ENCODE peak calls at places on chromosomes 5 and 9, in eight cellular contexts. U is activated CD4-positive, alpha-beta T cell treated with anti-CD3 and anti-CD28 coated beads for 4 hours; K is T-helper 17 cell; X is T-helper 1 cell; M is BJ; L is KBM-7; N is ELR; D is posterior cingulate gyrus. J is an unnamed sample.

GRCh38 chr5:10124287-10124686 is 125.4 kb downstream of the ATPSCKMT start:
- DNase-seq in K (no peak), M (no peak), L (no peak), X (no peak), U (no peak), N (no peak), D (peak), J (no peak)

GRCh38 chr5:178624626-178625546 is 2.0 kb downstream of the CLK4 start:
- DNase-seq in D (no peak), X (no peak), M (no peak), N (peak), L (peak), U (no peak), K (no peak), J (no peak)

GRCh38 chr5:141313711-141314110 is 6.9 kb downstream of the TAF7 start:
- DNase-seq in M (no peak), U (no peak), L (no peak), K (no peak), X (no peak), N (no peak), D (no peak), J (no peak)

GRCh38 chr5:118953652-118954005 is 34.7 kb downstream of the DTWD2 start:
- DNase-seq in N (no peak), X (no peak), D (no peak), U (no peak), L (no peak), K (no peak), M (no peak), J (no peak)

GRCh38 chr5:67063791-67064190 is 132.8 kb downstream of the CD180 start:
- DNase-seq in U (no peak), L (no peak), X (no peak), N (peak), K (no peak), D (no peak), M (no peak), J (no peak)

GRCh38 chr5:36552626-36553393 is 53.6 kb upstream of the SLC1A3 start:
- DNase-seq in K (no peak), X (no peak), N (peak), M (no peak), L (no peak), D (no peak), U (no peak), J (no peak)

GRCh38 chr5:39356263-39356662 is 8.0 kb downstream of the C9 start:
- DNase-seq in D (no peak), N (peak), M (no peak), U (no peak), L (no peak), X (no peak), K (no peak), J (no peak)

GRCh38 chr9:5500441-5501235 is 9.7 kb upstream of the PDCD1LG2 start:
- DNase-seq in L (peak), U (no peak), M (no peak), D (no peak), K (no peak), X (no peak), N (peak), J (no peak)